ENCODE peak calls at places on chromosomes 1 and 21, in four cellular contexts. One of them, this sample, is unnamed. For H3K4me1, the result is how much of the 10 kb centered on the place peaks cover.

GRCh38 chr21:32733356-32733755 is 5.5 kb upstream of the SYNJ1 start:
- DNase-seq in tibial artery: no peak
- DNase-seq in neuronal stem cell: no peak
- DNase-seq in fibroblast of lung: no peak
- DNase-seq in this sample: no peak

GRCh38 chr1:25885602-25886001 is 10.1 kb upstream of the PAQR7 start:
- DNase-seq in fibroblast of lung: no peak
- DNase-seq in neuronal stem cell: no peak
- DNase-seq in tibial artery: no peak
- DNase-seq in this sample: no peak

GRCh38 chr1:7224644-7225043 is 439.4 kb downstream of the CAMTA1 start:
- DNase-seq in fibroblast of lung: no peak
- DNase-seq in neuronal stem cell: no peak
- DNase-seq in tibial artery: no peak
- DNase-seq in this sample: no peak

GRCh38 chr1:244735404-244735803 is 82.5 kb downstream of the DESI2 start:
- DNase-seq in fibroblast of lung: peak
- DNase-seq in neuronal stem cell: no peak
- DNase-seq in tibial artery: no peak
- DNase-seq in this sample: no peak

GRCh38 chr1:29679828-29680558 is 443.7 kb downstream of the PTPRU start:
- DNase-seq in neuronal stem cell: no peak
- DNase-seq in tibial artery: peak
- DNase-seq in fibroblast of lung: no peak
- DNase-seq in this sample: no peak

GRCh38 chr21:45590246-45590725 is 48.0 kb upstream of the SLC19A1 start:
- DNase-seq in tibial artery: peak
- DNase-seq in neuronal stem cell: no peak
- DNase-seq in fibroblast of lung: peak
- DNase-seq in this sample: no peak

GRCh38 chr21:31732891-31733520 is 1.1 kb upstream of the SCAF4 start:
- DNase-seq in neuronal stem cell: no peak
- DNase-seq in fibroblast of lung: no peak
- DNase-seq in tibial artery: no peak
- DNase-seq in this sample: no peak

GRCh38 chr1:159881930-159882839 is 17.8 kb downstream of the CFAP45 start:
- DNase-seq in neuronal stem cell: no peak
- DNase-seq in fibroblast of lung: peak
- DNase-seq in tibial artery: no peak
- DNase-seq in this sample: no peak

GRCh38 chr1:54996869-54997710 is 1.6 kb upstream of the BSND start:
- DNase-seq in neuronal stem cell: no peak
- DNase-seq in tibial artery: no peak
- DNase-seq in fibroblast of lung: peak
- DNase-seq in this sample: no peak

GRCh38 chr1:189803364-189803763 is 674.3 kb downstream of the BRINP3 start:
- DNase-seq in tibial artery: no peak
- DNase-seq in fibroblast of lung: no peak
- DNase-seq in neuronal stem cell: no peak
- DNase-seq in this sample: peak

GRCh38 chr1:181583598-181583997 is 100.3 kb downstream of the CACNA1E start:
- DNase-seq in neuronal stem cell: no peak
- DNase-seq in fibroblast of lung: no peak
- DNase-seq in tibial artery: no peak
- DNase-seq in this sample: peak

GRCh38 chr1:90107971-90108370 is 113.1 kb downstream of the ZNF326 start:
- DNase-seq in neuronal stem cell: no peak
- DNase-seq in fibroblast of lung: no peak
- DNase-seq in tibial artery: no peak
- DNase-seq in this sample: no peak

GRCh38 chr1:51070011-51070410 is 32.0 kb upstream of the C1orf185 start:
- DNase-seq in tibial artery: no peak
- DNase-seq in neuronal stem cell: no peak
- DNase-seq in fibroblast of lung: no peak
- DNase-seq in this sample: no peak

GRCh38 chr1:205665216-205665757 is 15.0 kb downstream of the SLC45A3 start:
- DNase-seq in fibroblast of lung: no peak
- DNase-seq in neuronal stem cell: no peak
- DNase-seq in tibial artery: no peak
- DNase-seq in this sample: no peak

GRCh38 chr1:107964397-107965111 is 426 bp downstream of the VAV3 start:
- DNase-seq in neuronal stem cell: peak
- DNase-seq in fibroblast of lung: peak
- DNase-seq in tibial artery: no peak
- DNase-seq in this sample: no peak

GRCh38 chr1:225469051-225469450 is 41.2 kb upstream of the LBR start:
- DNase-seq in fibroblast of lung: no peak
- DNase-seq in neuronal stem cell: no peak
- DNase-seq in tibial artery: peak
- DNase-seq in this sample: no peak

GRCh38 chr1:185864889-185865288 is 130.7 kb downstream of the HMCN1 start:
- DNase-seq in fibroblast of lung: peak
- DNase-seq in neuronal stem cell: no peak
- DNase-seq in tibial artery: no peak
- DNase-seq in this sample: no peak

GRCh38 chr21:34221331-34222030 is 142.3 kb upstream of the KCNE2 start:
- DNase-seq in neuronal stem cell: no peak
- DNase-seq in fibroblast of lung: no peak
- DNase-seq in tibial artery: no peak
- DNase-seq in this sample: no peak

GRCh38 chr1:227886993-227887696 is 60.6 kb downstream of the WNT9A start:
- DNase-seq in tibial artery: peak
- DNase-seq in neuronal stem cell: peak
- DNase-seq in fibroblast of lung: peak
- DNase-seq in this sample: no peak

GRCh38 chr1:37851271-37851670 is 8.1 kb downstream of the MTF1 start:
- DNase-seq in fibroblast of lung: no peak
- DNase-seq in tibial artery: no peak
- DNase-seq in neuronal stem cell: no peak
- DNase-seq in this sample: no peak

GRCh38 chr1:210942513-210942912 is 191.4 kb downstream of the KCNH1 start:
- DNase-seq in neuronal stem cell: no peak
- DNase-seq in fibroblast of lung: no peak
- DNase-seq in tibial artery: no peak
- DNase-seq in this sample: no peak

GRCh38 chr1:56821462-56821797 is 2.2 kb upstream of the FYB2 start:
- DNase-seq in fibroblast of lung: peak
- DNase-seq in tibial artery: no peak
- DNase-seq in neuronal stem cell: no peak
- DNase-seq in this sample: no peak

GRCh38 chr1:160797861-160798273 is 1.9 kb downstream of the LY9 start:
- DNase-seq in tibial artery: no peak
- DNase-seq in fibroblast of lung: no peak
- DNase-seq in neuronal stem cell: no peak
- DNase-seq in this sample: no peak

GRCh38 chr1:18174016-18174415 is 66.4 kb downstream of the IGSF21 start:
- DNase-seq in neuronal stem cell: no peak
- DNase-seq in tibial artery: no peak
- DNase-seq in fibroblast of lung: no peak
- DNase-seq in this sample: no peak

GRCh38 chr1:169509354-169509753 is 23.6 kb upstream of the SLC19A2 start:
- DNase-seq in neuronal stem cell: no peak
- DNase-seq in fibroblast of lung: no peak
- DNase-seq in tibial artery: no peak
- DNase-seq in this sample: no peak

GRCh38 chr21:43211085-43212071 is 42.6 kb downstream of the CRYAA start:
- DNase-seq in tibial artery: peak
- DNase-seq in fibroblast of lung: no peak
- DNase-seq in neuronal stem cell: no peak
- DNase-seq in this sample: no peak

GRCh38 chr1:207032528-207033017 is at the start of gene C1orf116:
- DNase-seq in fibroblast of lung: no peak
- DNase-seq in neuronal stem cell: no peak
- DNase-seq in tibial artery: no peak
- DNase-seq in this sample: peak

GRCh38 chr1:94679336-94680007 is 137.9 kb upstream of the F3 start:
- DNase-seq in tibial artery: peak
- DNase-seq in neuronal stem cell: no peak
- DNase-seq in fibroblast of lung: no peak
- DNase-seq in this sample: no peak

GRCh38 chr1:151284013-151284577 is 2.0 kb downstream of the ZNF687 start:
- DNase-seq in tibial artery: no peak
- DNase-seq in fibroblast of lung: no peak
- DNase-seq in neuronal stem cell: no peak
- DNase-seq in this sample: no peak
- H3K4me3 ChIP-seq in tibial artery: no peak
- H3K4me3 ChIP-seq in fibroblast of lung: peak
- H3K4me3 ChIP-seq in neuronal stem cell: no peak
- H3K4me3 ChIP-seq in this sample: no peak

GRCh38 chr21:26116456-26117011 is 54.0 kb downstream of the APP start:
- DNase-seq in fibroblast of lung: peak
- DNase-seq in tibial artery: no peak
- DNase-seq in neuronal stem cell: no peak
- DNase-seq in this sample: no peak

GRCh38 chr21:26117324-26117971 is 53.1 kb downstream of the APP start:
- DNase-seq in neuronal stem cell: no peak
- DNase-seq in tibial artery: no peak
- DNase-seq in fibroblast of lung: no peak
- DNase-seq in this sample: no peak

GRCh38 chr21:26112979-26113378 is 57.6 kb downstream of the APP start:
- DNase-seq in fibroblast of lung: no peak
- DNase-seq in tibial artery: no peak
- DNase-seq in neuronal stem cell: no peak
- DNase-seq in this sample: no peak

GRCh38 chr21:26115899-26116298 is 54.7 kb downstream of the APP start:
- DNase-seq in tibial artery: no peak
- DNase-seq in fibroblast of lung: peak
- DNase-seq in neuronal stem cell: no peak
- DNase-seq in this sample: no peak

DNA sequence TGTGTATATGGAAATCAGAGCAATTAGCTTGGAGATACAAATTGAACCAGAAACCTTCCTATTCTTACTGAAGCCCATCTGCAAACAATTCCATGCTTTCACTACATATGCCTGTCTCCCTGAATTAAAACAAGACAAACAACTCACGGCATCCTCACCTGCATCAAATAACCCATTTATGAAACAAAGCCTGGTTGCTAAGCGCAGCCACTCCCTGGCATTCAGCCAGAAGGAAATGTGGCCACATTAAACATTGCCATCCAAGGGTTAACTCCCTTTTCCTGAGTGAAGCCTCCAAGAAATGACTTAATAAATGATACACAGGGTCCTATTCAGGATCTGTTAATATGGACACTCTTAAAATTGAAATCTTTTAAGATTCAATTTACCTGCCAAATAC is 55.2 kb downstream of the APP start:
- DNase-seq in neuronal stem cell: no peak
- DNase-seq in tibial artery: no peak
- DNase-seq in fibroblast of lung: no peak
- DNase-seq in this sample: no peak
- H3K4me1 ChIP-seq in neuronal stem cell: under half
- H3K4me1 ChIP-seq in tibial artery: under half
- H3K4me1 ChIP-seq in fibroblast of lung: under half
- H3K4me1 ChIP-seq in this sample: under half

GRCh38 chr1:202683029-202683428 is 27.2 kb downstream of the SYT2 start:
- DNase-seq in tibial artery: no peak
- DNase-seq in neuronal stem cell: no peak
- DNase-seq in fibroblast of lung: no peak
- DNase-seq in this sample: no peak

GRCh38 chr1:202684716-202685115 is 25.5 kb downstream of the SYT2 start:
- DNase-seq in fibroblast of lung: no peak
- DNase-seq in neuronal stem cell: no peak
- DNase-seq in tibial artery: peak
- DNase-seq in this sample: no peak

GRCh38 chr1:202685671-202686070 is 24.6 kb downstream of the SYT2 start:
- DNase-seq in fibroblast of lung: no peak
- DNase-seq in tibial artery: no peak
- DNase-seq in neuronal stem cell: no peak
- DNase-seq in this sample: no peak

GRCh38 chr1:202680586-202681352 is 29.5 kb downstream of the SYT2 start:
- DNase-seq in fibroblast of lung: no peak
- DNase-seq in tibial artery: peak
- DNase-seq in neuronal stem cell: peak
- DNase-seq in this sample: peak

DNA sequence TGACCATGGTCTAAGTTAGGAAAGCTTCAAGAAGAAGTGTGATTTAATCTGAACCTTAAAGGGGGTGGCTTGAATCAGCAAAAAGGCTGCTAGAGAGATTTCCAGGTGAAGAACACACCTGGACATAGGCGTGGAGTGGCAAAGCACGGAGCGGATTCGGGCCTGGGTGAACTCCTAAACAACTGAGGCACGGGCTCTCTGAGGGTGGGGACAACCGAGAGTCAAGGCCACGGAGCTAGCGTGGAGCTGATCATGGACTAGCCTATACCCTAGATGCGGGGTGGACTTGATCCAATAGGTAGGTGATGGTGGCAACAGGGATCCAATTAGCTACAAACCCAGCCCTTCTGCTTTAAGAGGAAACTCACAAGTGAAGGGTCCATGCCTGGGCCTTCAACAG is 27.8 kb downstream of the SYT2 start:
- DNase-seq in neuronal stem cell: no peak
- DNase-seq in fibroblast of lung: no peak
- DNase-seq in tibial artery: peak
- DNase-seq in this sample: no peak
- H3K27ac ChIP-seq in neuronal stem cell: no peak
- H3K27ac ChIP-seq in fibroblast of lung: no peak
- H3K27ac ChIP-seq in tibial artery: no peak
- H3K27ac ChIP-seq in this sample: no peak

GRCh38 chr1:150302907-150303306 is 9.2 kb downstream of the MRPS21 start:
- DNase-seq in fibroblast of lung: no peak
- DNase-seq in tibial artery: no peak
- DNase-seq in neuronal stem cell: no peak
- DNase-seq in this sample: no peak
- H3K4me3 ChIP-seq in fibroblast of lung: no peak
- H3K4me3 ChIP-seq in tibial artery: no peak
- H3K4me3 ChIP-seq in neuronal stem cell: no peak
- H3K4me3 ChIP-seq in this sample: no peak